ENCODE peak calls at places on chromosome 21, in seven cellular contexts. T, K, A, V, D, W and B are unnamed samples.

GRCh38 chr21:42997053-42997452 is 22.7 kb downstream of the PKNOX1 start:
- DNase-seq in K (no peak), D (no peak), W (peak; percentile 92), V (peak; percentile 92), T (no peak), A (peak; percentile 76), B (peak; percentile 41)

GRCh38 chr21:46113497-46114176 is 15.7 kb downstream of the COL6A2 start:
- DNase-seq in W (no peak), V (no peak), A (no peak), T (no peak), K (no peak), D (no peak), B (no peak)

GRCh38 chr21:17915976-17916375 is 96.8 kb upstream of the C21orf91 start:
- DNase-seq in K (no peak), V (no peak), A (no peak), T (no peak), D (no peak), W (no peak), B (no peak)

GRCh38 chr21:35682874-35683549 is 377.3 kb downstream of the SETD4 start:
- DNase-seq in D (no peak), V (no peak), W (no peak), A (no peak), T (no peak), K (no peak), B (no peak)

GRCh38 chr21:36966846-36967657 is 583 bp upstream of the HLCS start:
- DNase-seq in A (no peak), V (no peak), W (no peak), T (no peak), K (no peak), D (no peak), B (no peak)

GRCh38 chr21:26140185-26140584 is 30.4 kb downstream of the APP start:
- DNase-seq in V (peak; percentile 98), T (peak; percentile 11), W (peak; percentile 99), K (no peak), A (peak; percentile 59), D (no peak), B (peak; percentile 90)

GRCh38 chr21:40516336-40516735 is 330.6 kb downstream of the DSCAM start:
- DNase-seq in W (no peak), K (no peak), D (no peak), V (no peak), T (no peak), A (peak; percentile 54), B (no peak)

GRCh38 chr21:42245348-42246185 is 26.6 kb downstream of the ABCG1 start:
- DNase-seq in V (no peak), K (peak; percentile 67), W (no peak), A (peak; percentile 38), T (no peak), D (no peak), B (no peak)

GRCh38 chr21:36589352-36589971 is 109.5 kb upstream of the SIM2 start:
- DNase-seq in K (no peak), W (no peak), T (peak; percentile 17), D (no peak), A (peak; percentile 63), V (peak; percentile 41), B (no peak)

GRCh38 chr21:33109574-33110339 is 39.8 kb downstream of the OLIG1 start:
- DNase-seq in T (no peak), V (no peak), K (peak; percentile 58), D (no peak), W (no peak), A (no peak), B (peak; percentile 19)

GRCh38 chr21:37546949-37547614 is 180.5 kb downstream of the DYRK1A start:
- DNase-seq in W (no peak), T (no peak), V (no peak), D (no peak), A (no peak), K (no peak), B (no peak)